ENCODE peak calls at places on chromosomes 7 and 10, in nine cellular contexts. One of them, this sample, is unnamed. For H3K4me1, the result is how much of the 10 kb centered on the place peaks cover.

GRCh38 chr7:15889501-15889900 is 203.0 kb upstream of the MEOX2 start:
- DNase-seq in breast epithelium: no peak
- DNase-seq in esophagus muscularis mucosa: no peak
- DNase-seq in lower lobe of right lung: no peak
- DNase-seq in CD8-positive, alpha-beta memory T cell: no peak
- DNase-seq in cardiac muscle cell: no peak
- DNase-seq in DND-41: no peak
- DNase-seq in tibial artery: no peak
- DNase-seq in colonic mucosa: peak
- DNase-seq in this sample: peak

GRCh38 chr10:12847361-12847975 is 154.0 kb downstream of the CCDC3 start:
- DNase-seq in breast epithelium: no peak
- DNase-seq in esophagus muscularis mucosa: no peak
- DNase-seq in lower lobe of right lung: no peak
- DNase-seq in CD8-positive, alpha-beta memory T cell: no peak
- DNase-seq in cardiac muscle cell: peak
- DNase-seq in DND-41: peak
- DNase-seq in tibial artery: no peak
- DNase-seq in colonic mucosa: peak
- DNase-seq in this sample: no peak

GRCh38 chr10:126061526-126061925 is 165.2 kb downstream of the FANK1 start:
- DNase-seq in breast epithelium: no peak
- DNase-seq in esophagus muscularis mucosa: no peak
- DNase-seq in lower lobe of right lung: no peak
- DNase-seq in CD8-positive, alpha-beta memory T cell: no peak
- DNase-seq in cardiac muscle cell: no peak
- DNase-seq in DND-41: no peak
- DNase-seq in tibial artery: no peak
- DNase-seq in colonic mucosa: no peak
- DNase-seq in this sample: no peak

GRCh38 chr7:74604326-74605020 is 53.0 kb upstream of the GTF2I start:
- DNase-seq in breast epithelium: peak
- DNase-seq in esophagus muscularis mucosa: no peak
- DNase-seq in lower lobe of right lung: peak
- DNase-seq in CD8-positive, alpha-beta memory T cell: no peak
- DNase-seq in cardiac muscle cell: no peak
- DNase-seq in DND-41: no peak
- DNase-seq in tibial artery: peak
- DNase-seq in colonic mucosa: peak
- DNase-seq in this sample: peak

GRCh38 chr7:133180717-133181116 is 72.2 kb upstream of the EXOC4 start:
- DNase-seq in breast epithelium: no peak
- DNase-seq in esophagus muscularis mucosa: no peak
- DNase-seq in lower lobe of right lung: no peak
- DNase-seq in CD8-positive, alpha-beta memory T cell: no peak
- DNase-seq in cardiac muscle cell: no peak
- DNase-seq in DND-41: no peak
- DNase-seq in tibial artery: no peak
- DNase-seq in colonic mucosa: no peak
- DNase-seq in this sample: no peak

GRCh38 chr10:110498982-110499795 is 1.5 kb downstream of the DUSP5 start:
- DNase-seq in breast epithelium: peak
- DNase-seq in esophagus muscularis mucosa: no peak
- DNase-seq in lower lobe of right lung: no peak
- DNase-seq in CD8-positive, alpha-beta memory T cell: peak
- DNase-seq in cardiac muscle cell: peak
- DNase-seq in DND-41: no peak
- DNase-seq in tibial artery: no peak
- DNase-seq in colonic mucosa: peak
- DNase-seq in this sample: peak

GRCh38 chr7:12769464-12769863 is 82.0 kb downstream of the ARL4A start:
- DNase-seq in breast epithelium: no peak
- DNase-seq in esophagus muscularis mucosa: no peak
- DNase-seq in lower lobe of right lung: no peak
- DNase-seq in CD8-positive, alpha-beta memory T cell: no peak
- DNase-seq in cardiac muscle cell: no peak
- DNase-seq in DND-41: no peak
- DNase-seq in tibial artery: no peak
- DNase-seq in colonic mucosa: no peak
- DNase-seq in this sample: peak

GRCh38 chr7:88243345-88243909 is 23.6 kb upstream of the SRI start:
- DNase-seq in breast epithelium: no peak
- DNase-seq in esophagus muscularis mucosa: no peak
- DNase-seq in lower lobe of right lung: no peak
- DNase-seq in CD8-positive, alpha-beta memory T cell: peak
- DNase-seq in cardiac muscle cell: peak
- DNase-seq in DND-41: no peak
- DNase-seq in tibial artery: no peak
- DNase-seq in colonic mucosa: no peak
- DNase-seq in this sample: peak

GRCh38 chr7:47371317-47371716 is 210.6 kb downstream of the TNS3 start:
- DNase-seq in breast epithelium: no peak
- DNase-seq in esophagus muscularis mucosa: no peak
- DNase-seq in lower lobe of right lung: no peak
- DNase-seq in CD8-positive, alpha-beta memory T cell: no peak
- DNase-seq in cardiac muscle cell: no peak
- DNase-seq in DND-41: no peak
- DNase-seq in tibial artery: no peak
- DNase-seq in colonic mucosa: no peak
- DNase-seq in this sample: no peak

GRCh38 chr7:47373871-47374451 is 207.9 kb downstream of the TNS3 start:
- DNase-seq in breast epithelium: no peak
- DNase-seq in esophagus muscularis mucosa: no peak
- DNase-seq in lower lobe of right lung: no peak
- DNase-seq in CD8-positive, alpha-beta memory T cell: no peak
- DNase-seq in cardiac muscle cell: no peak
- DNase-seq in DND-41: no peak
- DNase-seq in tibial artery: no peak
- DNase-seq in colonic mucosa: no peak
- DNase-seq in this sample: no peak

GRCh38 chr7:47370461-47371042 is 211.4 kb downstream of the TNS3 start:
- DNase-seq in breast epithelium: no peak
- DNase-seq in esophagus muscularis mucosa: no peak
- DNase-seq in lower lobe of right lung: no peak
- DNase-seq in CD8-positive, alpha-beta memory T cell: no peak
- DNase-seq in cardiac muscle cell: no peak
- DNase-seq in DND-41: no peak
- DNase-seq in tibial artery: no peak
- DNase-seq in colonic mucosa: no peak
- DNase-seq in this sample: no peak

GRCh38 chr7:47369736-47370135 is 212.2 kb downstream of the TNS3 start:
- DNase-seq in breast epithelium: no peak
- DNase-seq in esophagus muscularis mucosa: no peak
- DNase-seq in lower lobe of right lung: no peak
- DNase-seq in CD8-positive, alpha-beta memory T cell: no peak
- DNase-seq in cardiac muscle cell: no peak
- DNase-seq in DND-41: no peak
- DNase-seq in tibial artery: no peak
- DNase-seq in colonic mucosa: no peak
- DNase-seq in this sample: no peak

DNA sequence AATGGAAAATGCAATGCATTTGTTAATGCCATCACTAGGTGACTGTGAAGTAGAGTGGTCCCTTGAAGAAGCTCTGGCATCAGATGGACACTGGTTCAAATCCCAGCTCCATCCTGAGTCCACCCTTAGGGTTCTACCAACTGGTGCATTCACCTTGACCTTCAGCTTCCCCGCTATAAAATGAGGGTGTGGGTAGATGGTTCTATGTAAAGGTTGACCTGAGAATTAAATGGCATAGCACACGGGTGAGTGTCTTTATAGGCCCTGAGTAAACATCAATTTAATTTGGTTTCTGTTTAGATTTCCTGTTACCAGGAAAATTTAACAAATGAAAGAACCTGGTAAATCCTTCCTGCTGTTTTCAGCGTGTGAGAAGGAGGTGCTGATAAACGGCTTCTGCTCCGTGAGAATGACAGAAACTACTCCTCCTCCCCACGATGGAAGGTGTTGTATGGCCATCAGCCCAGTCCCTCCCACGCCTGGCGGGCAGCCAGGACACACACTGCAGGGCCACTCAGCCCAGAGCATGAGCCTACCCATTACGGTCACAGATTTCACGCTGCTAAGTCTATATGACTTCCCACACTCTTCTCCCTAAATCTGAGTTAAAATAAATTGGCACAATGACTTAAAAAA is 210.1 kb downstream of the TNS3 start:
- DNase-seq in breast epithelium: peak
- DNase-seq in esophagus muscularis mucosa: no peak
- DNase-seq in lower lobe of right lung: peak
- DNase-seq in CD8-positive, alpha-beta memory T cell: no peak
- DNase-seq in cardiac muscle cell: peak
- DNase-seq in DND-41: no peak
- DNase-seq in tibial artery: peak
- DNase-seq in colonic mucosa: peak
- DNase-seq in this sample: no peak
- H3K4me1 ChIP-seq in breast epithelium: under half
- H3K4me1 ChIP-seq in esophagus muscularis mucosa: under half
- H3K4me1 ChIP-seq in lower lobe of right lung: under half
- H3K4me1 ChIP-seq in CD8-positive, alpha-beta memory T cell: under half
- H3K4me1 ChIP-seq in cardiac muscle cell: under half
- H3K4me1 ChIP-seq in DND-41: under half
- H3K4me1 ChIP-seq in tibial artery: under half
- H3K4me1 ChIP-seq in colonic mucosa: under half
- H3K4me1 ChIP-seq in this sample: under half

DNA sequence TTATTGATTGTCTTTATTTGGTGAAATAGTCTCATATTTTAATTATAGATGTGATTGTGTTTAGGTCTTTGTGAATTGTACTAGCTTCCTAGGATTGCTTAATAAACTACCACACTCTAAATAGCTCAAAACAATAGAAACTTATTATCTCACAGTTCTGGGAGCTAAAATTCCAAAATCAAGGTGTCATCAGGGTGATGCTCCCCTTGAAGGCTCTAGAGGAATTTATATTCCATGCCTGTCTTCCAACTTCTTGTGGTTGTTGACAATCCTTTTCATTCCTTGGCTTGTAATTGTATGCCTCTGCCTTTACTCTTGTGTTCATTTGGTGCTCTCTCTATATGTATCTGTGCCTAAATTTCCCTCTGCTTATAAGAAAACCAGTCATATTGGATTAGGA is 155.3 kb upstream of the AKR1E2 start:
- DNase-seq in breast epithelium: no peak
- DNase-seq in esophagus muscularis mucosa: no peak
- DNase-seq in lower lobe of right lung: no peak
- DNase-seq in CD8-positive, alpha-beta memory T cell: no peak
- DNase-seq in cardiac muscle cell: no peak
- DNase-seq in DND-41: no peak
- DNase-seq in tibial artery: no peak
- DNase-seq in colonic mucosa: no peak
- DNase-seq in this sample: peak
- H3K27ac ChIP-seq in breast epithelium: peak
- H3K27ac ChIP-seq in esophagus muscularis mucosa: no peak
- H3K27ac ChIP-seq in lower lobe of right lung: no peak
- H3K27ac ChIP-seq in CD8-positive, alpha-beta memory T cell: no peak
- H3K27ac ChIP-seq in cardiac muscle cell: no peak
- H3K27ac ChIP-seq in DND-41: no peak
- H3K27ac ChIP-seq in tibial artery: no peak
- H3K27ac ChIP-seq in colonic mucosa: no peak
- H3K27ac ChIP-seq in this sample: peak

GRCh38 chr7:22670422-22670815 is 56.6 kb upstream of the IL6 start:
- DNase-seq in breast epithelium: no peak
- DNase-seq in esophagus muscularis mucosa: peak
- DNase-seq in lower lobe of right lung: no peak
- DNase-seq in CD8-positive, alpha-beta memory T cell: no peak
- DNase-seq in cardiac muscle cell: no peak
- DNase-seq in DND-41: no peak
- DNase-seq in tibial artery: no peak
- DNase-seq in colonic mucosa: no peak
- DNase-seq in this sample: no peak
- H3K4me1 ChIP-seq in breast epithelium: under half
- H3K4me1 ChIP-seq in esophagus muscularis mucosa: under half
- H3K4me1 ChIP-seq in lower lobe of right lung: under half
- H3K4me1 ChIP-seq in CD8-positive, alpha-beta memory T cell: under half
- H3K4me1 ChIP-seq in cardiac muscle cell: under half
- H3K4me1 ChIP-seq in DND-41: under half
- H3K4me1 ChIP-seq in tibial artery: under half
- H3K4me1 ChIP-seq in colonic mucosa: under half
- H3K4me1 ChIP-seq in this sample: under half

GRCh38 chr10:91022390-91022789 is 101.5 kb upstream of the ANKRD1 start:
- DNase-seq in breast epithelium: no peak
- DNase-seq in esophagus muscularis mucosa: no peak
- DNase-seq in lower lobe of right lung: no peak
- DNase-seq in CD8-positive, alpha-beta memory T cell: no peak
- DNase-seq in cardiac muscle cell: peak
- DNase-seq in DND-41: no peak
- DNase-seq in tibial artery: no peak
- DNase-seq in colonic mucosa: no peak
- DNase-seq in this sample: no peak

GRCh38 chr10:91024541-91024940 is 103.7 kb upstream of the ANKRD1 start:
- DNase-seq in breast epithelium: no peak
- DNase-seq in esophagus muscularis mucosa: no peak
- DNase-seq in lower lobe of right lung: no peak
- DNase-seq in CD8-positive, alpha-beta memory T cell: no peak
- DNase-seq in cardiac muscle cell: no peak
- DNase-seq in DND-41: no peak
- DNase-seq in tibial artery: no peak
- DNase-seq in colonic mucosa: no peak
- DNase-seq in this sample: no peak

GRCh38 chr10:91022924-91023707 is 102.2 kb upstream of the ANKRD1 start:
- DNase-seq in breast epithelium: peak
- DNase-seq in esophagus muscularis mucosa: no peak
- DNase-seq in lower lobe of right lung: no peak
- DNase-seq in CD8-positive, alpha-beta memory T cell: no peak
- DNase-seq in cardiac muscle cell: peak
- DNase-seq in DND-41: no peak
- DNase-seq in tibial artery: no peak
- DNase-seq in colonic mucosa: no peak
- DNase-seq in this sample: no peak

GRCh38 chr10:91023708-91024438 is 103.0 kb upstream of the ANKRD1 start:
- DNase-seq in breast epithelium: no peak
- DNase-seq in esophagus muscularis mucosa: no peak
- DNase-seq in lower lobe of right lung: no peak
- DNase-seq in CD8-positive, alpha-beta memory T cell: no peak
- DNase-seq in cardiac muscle cell: no peak
- DNase-seq in DND-41: no peak
- DNase-seq in tibial artery: no peak
- DNase-seq in colonic mucosa: no peak
- DNase-seq in this sample: no peak
- H3K27ac ChIP-seq in breast epithelium: peak
- H3K27ac ChIP-seq in esophagus muscularis mucosa: peak
- H3K27ac ChIP-seq in lower lobe of right lung: peak
- H3K27ac ChIP-seq in CD8-positive, alpha-beta memory T cell: no peak
- H3K27ac ChIP-seq in cardiac muscle cell: peak
- H3K27ac ChIP-seq in DND-41: peak
- H3K27ac ChIP-seq in tibial artery: peak
- H3K27ac ChIP-seq in colonic mucosa: no peak
- H3K27ac ChIP-seq in this sample: no peak

DNA sequence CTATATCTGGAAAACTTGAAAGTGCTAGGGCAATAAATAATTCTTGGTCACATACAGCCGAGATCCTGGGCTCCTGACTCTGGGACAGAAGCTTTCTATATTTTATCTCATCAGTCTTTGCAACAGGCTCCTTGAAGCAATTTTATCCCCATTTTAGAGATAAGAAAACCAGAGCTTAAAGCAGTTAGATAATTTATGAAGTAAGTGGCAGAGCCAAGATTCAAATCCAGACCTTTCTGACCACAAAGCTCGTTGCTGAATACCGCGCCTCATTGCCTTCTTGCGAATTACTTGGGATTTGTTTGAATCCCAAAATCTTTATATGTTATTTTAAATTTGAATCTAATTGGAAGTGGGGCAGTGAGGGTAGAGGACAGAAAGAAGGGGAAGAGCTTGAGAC is 106.0 kb downstream of the TCF7L2 start:
- DNase-seq in breast epithelium: no peak
- DNase-seq in esophagus muscularis mucosa: no peak
- DNase-seq in lower lobe of right lung: no peak
- DNase-seq in CD8-positive, alpha-beta memory T cell: no peak
- DNase-seq in cardiac muscle cell: no peak
- DNase-seq in DND-41: no peak
- DNase-seq in tibial artery: no peak
- DNase-seq in colonic mucosa: no peak
- DNase-seq in this sample: no peak
- H3K4me1 ChIP-seq in breast epithelium: under half
- H3K4me1 ChIP-seq in esophagus muscularis mucosa: half or more
- H3K4me1 ChIP-seq in lower lobe of right lung: half or more
- H3K4me1 ChIP-seq in CD8-positive, alpha-beta memory T cell: under half
- H3K4me1 ChIP-seq in cardiac muscle cell: half or more
- H3K4me1 ChIP-seq in DND-41: under half
- H3K4me1 ChIP-seq in tibial artery: half or more
- H3K4me1 ChIP-seq in colonic mucosa: under half
- H3K4me1 ChIP-seq in this sample: half or more

This sample was measured in GM23248.